ENCODE peak calls at places on chromosomes 7 and 10, in eight cellular contexts. T is stimulated activated naive CD4-positive, alpha-beta T cell; M is AG09319; L is neuronal stem cell; G is iris pigment epithelial cell; V is T1000; Z is HS-5; C is ACHN. H is an unnamed sample.

GRCh38 chr10:63738410-63738809 is 217.2 kb downstream of the REEP3 start:
- DNase-seq in M (no peak), L (no peak), G (peak; percentile 85), C (peak; percentile 86), Z (peak; percentile 58), T (no peak), V (peak; percentile 63), H (no peak)

GRCh38 chr7:3294432-3295100 is 6.5 kb upstream of the SDK1 start:
- DNase-seq in L (no peak), Z (no peak), C (no peak), M (no peak), V (no peak), G (no peak), T (no peak), H (peak; percentile 51)

GRCh38 chr7:66697451-66698438 is 42.8 kb upstream of the RABGEF1 start:
- DNase-seq in T (no peak), C (peak; percentile 68), M (no peak), V (peak; percentile 10), Z (no peak), L (no peak), G (peak; percentile 61), H (peak; percentile 33)

GRCh38 chr7:145643981-145644380 is 472.6 kb upstream of the CNTNAP2 start:
- DNase-seq in M (no peak), V (no peak), Z (no peak), T (no peak), L (no peak), C (no peak), G (no peak), H (no peak)

GRCh38 chr10:35789996-35790395 is 147.9 kb upstream of the FZD8 start:
- DNase-seq in T (no peak), C (no peak), L (no peak), M (no peak), G (peak; percentile 27), V (peak; percentile 28), Z (peak; percentile 18), H (no peak)

GRCh38 chr7:158676171-158676840 is 28.3 kb downstream of the NCAPG2 start:
- DNase-seq in V (no peak), T (no peak), G (peak; percentile 79), M (no peak), C (no peak), L (no peak), Z (no peak), H (no peak)

GRCh38 chr7:142298009-142298408 is 40.2 kb upstream of the PRSS58 start:
- DNase-seq in L (no peak), V (no peak), T (no peak), C (peak; percentile 58), M (no peak), G (peak; percentile 12), Z (no peak), H (peak; percentile 68)

GRCh38 chr7:585873-586272 is 66.2 kb upstream of the PDGFA start:
- DNase-seq in L (no peak), M (no peak), C (no peak), Z (no peak), T (no peak), V (no peak), G (no peak), H (no peak)

GRCh38 chr7:158702196-158702595 is 2.4 kb downstream of the NCAPG2 start:
- DNase-seq in C (no peak), T (no peak), L (no peak), Z (no peak), G (no peak), V (no peak), M (no peak), H (no peak)

GRCh38 chr10:111598433-111599059 is 521.7 kb downstream of the ADRA2A start:
- DNase-seq in G (peak; percentile 54), L (peak; percentile 58), V (no peak), Z (peak; percentile 26), T (peak; percentile 11), C (peak; percentile 68), M (peak; percentile 18), H (peak; percentile 81)

GRCh38 chr10:69839696-69840345 is 38.1 kb downstream of the COL13A1 start:
- DNase-seq in M (no peak), C (peak; percentile 90), G (peak; percentile 74), Z (no peak), V (no peak), T (no peak), L (no peak), H (no peak)

GRCh38 chr10:91992026-91992425 is 68.5 kb downstream of the BTAF1 start:
- DNase-seq in M (no peak), T (no peak), Z (no peak), G (no peak), L (no peak), C (no peak), V (no peak), H (no peak)

GRCh38 chr10:72011016-72011415 is 46.8 kb downstream of the CHST3 start:
- DNase-seq in G (no peak), M (no peak), C (no peak), L (no peak), T (no peak), Z (no peak), V (no peak), H (no peak)

GRCh38 chr7:38199782-38200181 is 21.7 kb downstream of the STARD3NL start:
- DNase-seq in Z (no peak), G (no peak), L (no peak), T (no peak), V (no peak), C (no peak), M (no peak), H (no peak)

GRCh38 chr7:2120841-2121830 is 111.6 kb downstream of the MAD1L1 start:
- DNase-seq in M (no peak), Z (no peak), G (no peak), T (no peak), C (no peak), V (no peak), L (no peak), H (no peak)

GRCh38 chr10:109456566-109457361 is 466.5 kb downstream of the XPNPEP1 start:
- DNase-seq in T (no peak), Z (no peak), M (no peak), L (peak; percentile 48), C (no peak), V (no peak), G (no peak), H (peak; percentile 71)

GRCh38 chr7:18574235-18574540 is 78.6 kb downstream of the HDAC9 start:
- DNase-seq in C (no peak), G (no peak), M (no peak), Z (no peak), L (no peak), T (no peak), V (no peak), H (no peak)

GRCh38 chr10:103618575-103619423 is 125.3 kb downstream of the NEURL1 start:
- DNase-seq in G (peak; percentile 45), T (no peak), L (no peak), C (no peak), Z (no peak), V (no peak), M (peak; percentile 83), H (no peak)

GRCh38 chr10:28012990-28013389 is 14.1 kb upstream of the ODAD2 start:
- DNase-seq in L (no peak), C (no peak), T (no peak), M (no peak), G (no peak), Z (no peak), V (no peak), H (no peak)

H was measured in neural progenitor cell.